ENCODE peak calls at places on chromosomes 7 and 10, in four cellular contexts. Y is neural progenitor cell, U is fibroblast of lung, S is HCT116. D is an unnamed sample.
A peak's percentile ranks its signal among the peaks of the same experiment; 100 is the strongest.

GRCh38 chr10:6204341-6205191 is 1.8 kb downstream of the PFKFB3 start:
- DNase-seq in U (peak; percentile 66), Y (peak; percentile 88), S (no peak), D (peak; percentile 94)

GRCh38 chr7:14767716-14768425 is 134.7 kb downstream of the DGKB start:
- DNase-seq in S (no peak), Y (no peak), U (peak; percentile 33), D (peak; percentile 43)

GRCh38 chr7:131829911-131830310 is 273.5 kb upstream of the PODXL start:
- DNase-seq in Y (peak; percentile 72), U (no peak), S (no peak), D (peak; percentile 16)

GRCh38 chr10:34824870-34825269 is 9.8 kb upstream of the PARD3 start:
- DNase-seq in S (no peak), U (no peak), Y (peak; percentile 39), D (no peak)

GRCh38 chr7:13803134-13803533 is 186.3 kb downstream of the ETV1 start:
- DNase-seq in S (no peak), U (no peak), Y (no peak), D (no peak)

GRCh38 chr10:28548781-28549498 is 16.0 kb downstream of the WAC start:
- DNase-seq in Y (no peak), U (no peak), S (no peak), D (no peak)

GRCh38 chr10:114856544-114857287 is 35.1 kb downstream of the FHIP2A start:
- DNase-seq in S (no peak), U (peak; percentile 65), Y (no peak), D (peak; percentile 85)

GRCh38 chr10:4567637-4568036 is 258.4 kb upstream of the AKR1E2 start:
- DNase-seq in U (no peak), S (no peak), Y (no peak), D (no peak)

GRCh38 chr7:100706672-100707311 is 871 bp downstream of the POP7 start:
- DNase-seq in U (no peak), S (no peak), Y (peak; percentile 29), D (peak; percentile 20)

GRCh38 chr10:66928000-66928770 is 2.3 kb downstream of the LRRTM3 start:
- DNase-seq in Y (peak; percentile 45), S (no peak), U (peak; percentile 23), D (peak; percentile 23)

GRCh38 chr10:6136215-6137201 is 47.7 kb downstream of the RBM17 start:
- DNase-seq in Y (no peak), U (peak; percentile 56), S (no peak), D (peak; percentile 92)

GRCh38 chr10:17146888-17147287 is 17.3 kb upstream of the CUBN start:
- DNase-seq in U (peak; percentile 62), Y (no peak), S (no peak), D (no peak)

DNA sequence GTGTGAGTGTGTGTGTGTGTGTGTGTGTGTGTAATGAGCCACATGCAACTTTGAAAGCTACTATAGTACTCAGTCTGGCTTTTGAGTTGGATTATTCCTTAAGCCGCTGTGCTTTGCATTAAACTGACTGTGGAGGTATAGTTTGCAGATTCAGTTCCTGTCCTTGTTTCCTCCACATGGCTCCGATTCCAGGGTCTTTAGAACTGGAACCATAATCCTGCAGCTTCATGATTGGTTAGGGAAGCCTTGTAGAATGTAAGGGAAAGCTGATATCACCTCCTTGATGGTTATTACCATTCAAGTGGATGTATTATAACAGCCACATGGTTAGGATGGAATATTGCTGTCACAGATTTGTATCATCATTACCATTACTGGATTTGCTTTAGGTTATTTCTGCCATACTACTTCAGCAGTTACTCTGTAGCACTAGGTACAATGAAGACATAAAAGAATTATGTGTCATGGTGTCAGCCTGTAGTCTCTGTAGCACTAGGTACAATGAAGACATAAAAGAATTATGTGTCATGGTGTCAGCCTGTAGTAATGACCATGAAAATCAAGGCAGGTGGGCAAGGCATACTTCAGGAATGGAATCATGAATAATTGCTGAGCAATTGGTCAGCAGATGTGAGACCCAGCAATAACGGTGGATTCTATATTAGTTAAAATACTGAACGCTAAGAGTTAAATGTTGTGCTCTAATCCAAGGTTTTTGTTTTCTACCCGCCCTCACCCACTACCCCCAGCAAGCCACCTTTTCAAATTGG is 275.1 kb upstream of the FZD1 start:
- DNase-seq in Y (no peak), S (no peak), U (no peak), D (no peak)
- H2AFZ ChIP-seq in Y (no peak overlapping the region), S (no peak overlapping the region), U (no peak overlapping the region), D (no peak overlapping the region)

GRCh38 chr7:73626814-73627213 is 2.5 kb upstream of the MLXIPL start:
- DNase-seq in Y (peak; percentile 24), S (no peak), U (no peak), D (peak; percentile 78)
- H3K27ac ChIP-seq in Y (no peak overlapping the region), S (peak overlapping the region; percentile 25), U (no peak overlapping the region), D (no peak overlapping the region)

GRCh38 chr10:70334526-70335245 is 47.7 kb downstream of the LRRC20 start:
- DNase-seq in S (no peak), U (no peak), Y (no peak), D (no peak)

GRCh38 chr10:70331486-70332268 is 47.9 kb upstream of the NPFFR1 start:
- DNase-seq in U (peak; percentile 97), Y (no peak), S (peak; percentile 96), D (peak; percentile 88)

GRCh38 chr10:70337201-70337651 is 45.2 kb downstream of the LRRC20 start:
- DNase-seq in S (no peak), U (peak; percentile 65), Y (peak; percentile 66), D (peak; percentile 12)

GRCh38 chr10:70333268-70333667 is 49.2 kb downstream of the LRRC20 start:
- DNase-seq in U (no peak), S (no peak), Y (no peak), D (no peak)

GRCh38 chr10:70335246-70335613 is 47.2 kb downstream of the LRRC20 start:
- DNase-seq in Y (no peak), U (peak; percentile 61), S (no peak), D (no peak)
- H3K4me2 ChIP-seq in Y (no peak overlapping the region), U (no peak overlapping the region), S (no peak overlapping the region), D (no peak overlapping the region)

GRCh38 chr7:47875406-47875805 is 72.9 kb downstream of the PKD1L1 start:
- DNase-seq in Y (no peak), S (no peak), U (no peak), D (no peak)
- H2AFZ ChIP-seq in Y (no peak overlapping the region), S (no peak overlapping the region), U (no peak overlapping the region), D (no peak overlapping the region)

DNA sequence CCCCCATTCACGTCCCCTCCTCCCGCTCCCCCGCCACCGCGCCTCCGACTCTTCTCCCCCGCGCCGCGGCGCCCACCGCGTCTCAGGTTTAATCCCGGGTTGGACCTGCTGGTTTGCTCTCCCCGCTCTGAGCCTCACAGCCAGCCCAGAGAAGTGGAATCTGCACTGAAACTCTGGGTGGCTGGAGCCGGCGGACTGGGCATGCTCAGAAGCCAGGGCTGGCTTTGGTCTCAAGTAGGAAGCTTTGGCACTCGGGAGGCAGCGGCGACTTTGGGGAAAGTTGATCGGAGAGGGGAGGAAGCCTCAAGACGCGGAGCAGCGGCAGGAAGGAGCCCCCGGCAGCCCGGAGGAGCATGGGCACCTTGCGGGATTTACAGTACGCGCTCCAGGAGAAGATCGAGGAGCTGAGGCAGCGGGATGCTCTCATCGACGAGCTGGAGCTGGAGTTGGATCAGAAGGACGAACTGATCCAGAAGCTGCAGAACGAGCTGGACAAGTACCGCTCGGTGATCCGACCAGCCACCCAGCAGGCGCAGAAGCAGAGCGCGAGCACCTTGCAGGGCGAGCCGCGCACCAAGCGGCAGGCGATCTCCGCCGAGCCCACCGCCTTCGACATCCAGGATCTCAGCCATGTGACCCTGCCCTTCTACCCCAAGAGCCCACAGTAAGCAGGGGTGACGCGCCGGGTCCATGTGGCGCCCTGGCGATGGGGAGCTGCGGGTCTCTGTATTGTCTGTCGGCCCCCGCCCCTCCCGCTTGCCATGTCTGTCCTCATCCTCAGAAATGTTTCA is at the start of gene PRKG1:
- DNase-seq in S (no peak), Y (peak; percentile 91), U (peak; percentile 84), D (peak; percentile 89)
- H3K27ac ChIP-seq in S (no peak within 1 kb of the TSS), Y (peak within 1 kb of the TSS; percentile 81), U (peak within 1 kb of the TSS; percentile 67), D (peak within 1 kb of the TSS; percentile 42)

D was measured in GM23248.